ENCODE peak calls at places on chromosomes 5 and 9, in five cellular contexts. V is K562, Y is GM23338, I is H1, T is HCT116. Q is an unnamed sample.

GRCh38 chr5:105696440-105696839 is 1974.3 kb downstream of the EFNA5 start:
- DNase-seq in V (no peak), Y (no peak), I (no peak), T (no peak), Q (no peak)

GRCh38 chr5:27242258-27242626 is 203.9 kb upstream of the CDH9 start:
- DNase-seq in V (no peak), Y (no peak), I (no peak), T (no peak), Q (no peak)

GRCh38 chr9:130139251-130139650 is 33.0 kb upstream of the NCS1 start:
- DNase-seq in V (no peak), Y (no peak), I (no peak), T (no peak), Q (no peak)

GRCh38 chr9:127185931-127186781 is 63.7 kb upstream of the ANGPTL2 start:
- DNase-seq in V (no peak), Y (no peak), I (no peak), T (no peak), Q (peak)

GRCh38 chr9:27351438-27351837 is 54.5 kb upstream of the EQTN start:
- DNase-seq in V (no peak), Y (no peak), I (no peak), T (no peak), Q (no peak)

GRCh38 chr5:162786234-162786633 is 651.2 kb upstream of the CCNG1 start:
- DNase-seq in V (no peak), Y (no peak), I (no peak), T (no peak), Q (no peak)

GRCh38 chr5:83740741-83741140 is 20.1 kb upstream of the HAPLN1 start:
- DNase-seq in V (no peak), Y (no peak), I (no peak), T (no peak), Q (no peak)

GRCh38 chr9:17470015-17470414 is 108.9 kb upstream of the SH3GL2 start:
- DNase-seq in V (no peak), Y (no peak), I (no peak), T (no peak), Q (no peak)

GRCh38 chr9:130986311-130986940 is 22.5 kb upstream of the LAMC3 start:
- DNase-seq in V (no peak), Y (no peak), I (no peak), T (no peak), Q (no peak)

GRCh38 chr5:14118551-14119320 is 24.4 kb upstream of the TRIO start:
- DNase-seq in V (no peak), Y (peak), I (no peak), T (no peak), Q (no peak)

GRCh38 chr5:137329581-137329980 is 169.5 kb downstream of the SPOCK1 start:
- DNase-seq in V (no peak), Y (no peak), I (no peak), T (no peak), Q (no peak)

GRCh38 chr5:136113606-136114005 is 19.0 kb upstream of the SMAD5 start:
- DNase-seq in V (no peak), Y (no peak), I (no peak), T (no peak), Q (no peak)

GRCh38 chr5:23820764-23821471 is 313.5 kb downstream of the PRDM9 start:
- DNase-seq in V (no peak), Y (peak), I (no peak), T (no peak), Q (no peak)

GRCh38 chr9:80235752-80236151 is 664.0 kb downstream of the TLE4 start:
- DNase-seq in V (no peak), Y (no peak), I (no peak), T (no peak), Q (no peak)

GRCh38 chr9:80231847-80232246 is 660.1 kb downstream of the TLE4 start:
- DNase-seq in V (no peak), Y (no peak), I (no peak), T (no peak), Q (no peak)

GRCh38 chr9:80233102-80233843 is 661.5 kb downstream of the TLE4 start:
- DNase-seq in V (no peak), Y (no peak), I (no peak), T (no peak), Q (no peak)
- H3K4me3 ChIP-seq in V (no peak), Y (no peak), I (no peak), T (no peak), Q (no peak)

DNA sequence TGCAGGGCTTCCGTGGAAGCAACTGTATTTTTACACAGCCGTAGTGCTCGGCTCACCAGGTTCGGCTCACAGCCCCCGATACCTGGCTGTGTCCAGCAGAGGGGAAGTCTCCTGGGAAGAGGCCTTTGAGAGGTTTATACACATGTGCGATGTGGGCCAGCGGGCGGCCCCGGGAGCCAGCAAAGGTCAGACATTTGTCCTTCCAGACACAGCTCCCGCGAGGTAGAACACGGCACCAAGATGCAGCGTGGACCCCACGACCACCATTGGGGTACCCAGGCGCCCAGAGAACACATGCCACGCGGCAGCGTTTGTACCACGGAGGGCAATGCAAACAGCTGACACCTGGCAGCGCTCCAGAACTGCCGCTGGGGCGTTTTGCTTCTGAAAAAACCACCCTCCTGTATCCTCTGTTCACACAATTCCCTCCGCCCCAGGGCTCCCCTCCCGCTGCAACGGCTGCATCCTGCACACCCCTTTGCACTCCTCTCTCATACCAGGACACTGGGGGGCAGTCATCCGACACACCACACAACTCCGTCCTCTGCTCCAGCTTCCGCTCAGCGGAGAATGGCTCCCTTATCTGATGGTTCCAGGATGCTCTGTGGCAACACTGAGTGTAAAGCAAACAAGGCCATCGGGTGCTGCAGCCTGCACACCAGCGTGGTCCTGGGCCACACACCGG is 235.3 kb downstream of the SYK start:
- DNase-seq in V (peak), Y (peak), I (peak), T (peak), Q (peak)
- TF ChIP-seq POLR2AphosphoS5 in V (no peak), Y (no peak), I (no peak), T (no peak), Q (peak)

DNA sequence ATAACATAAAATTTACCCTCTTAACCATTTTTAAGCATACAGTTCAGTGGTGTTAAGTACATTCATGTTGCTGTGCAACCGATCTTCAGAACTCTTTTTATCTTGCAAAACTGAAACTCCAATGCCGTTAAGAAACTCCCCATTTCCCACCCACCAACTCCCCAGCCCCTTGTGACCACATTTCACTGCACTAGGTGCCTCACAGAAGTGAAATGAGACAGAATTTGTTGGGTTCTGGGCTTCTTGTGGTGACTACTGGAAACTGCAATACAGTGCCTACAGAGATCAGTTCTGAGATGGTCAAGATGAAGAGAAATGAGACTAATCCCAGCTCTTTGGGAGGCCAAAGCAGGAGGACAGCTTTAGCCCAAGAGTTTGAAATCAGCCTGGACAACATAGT is 202.1 kb upstream of the SLC30A5 start:
- DNase-seq in V (no peak), Y (peak), I (no peak), T (no peak), Q (no peak)
- H2AFZ ChIP-seq in V (no peak), Y (peak), I (no peak), T (no peak), Q (no peak)

GRCh38 chr9:22009563-22009867 is 410 bp upstream of the CDKN2B start:
- DNase-seq in V (no peak), Y (no peak), I (no peak), T (no peak), Q (no peak)

GRCh38 chr9:22005083-22005699 is 3.9 kb downstream of the CDKN2B start:
- DNase-seq in V (no peak), Y (peak), I (peak), T (no peak), Q (peak)

GRCh38 chr9:22008662-22009562 is at the start of gene CDKN2B:
- DNase-seq in V (no peak), Y (peak), I (peak), T (peak), Q (peak)

GRCh38 chr9:22002038-22002437 is 7.1 kb downstream of the CDKN2B start:
- DNase-seq in V (no peak), Y (no peak), I (no peak), T (no peak), Q (no peak)

DNA sequence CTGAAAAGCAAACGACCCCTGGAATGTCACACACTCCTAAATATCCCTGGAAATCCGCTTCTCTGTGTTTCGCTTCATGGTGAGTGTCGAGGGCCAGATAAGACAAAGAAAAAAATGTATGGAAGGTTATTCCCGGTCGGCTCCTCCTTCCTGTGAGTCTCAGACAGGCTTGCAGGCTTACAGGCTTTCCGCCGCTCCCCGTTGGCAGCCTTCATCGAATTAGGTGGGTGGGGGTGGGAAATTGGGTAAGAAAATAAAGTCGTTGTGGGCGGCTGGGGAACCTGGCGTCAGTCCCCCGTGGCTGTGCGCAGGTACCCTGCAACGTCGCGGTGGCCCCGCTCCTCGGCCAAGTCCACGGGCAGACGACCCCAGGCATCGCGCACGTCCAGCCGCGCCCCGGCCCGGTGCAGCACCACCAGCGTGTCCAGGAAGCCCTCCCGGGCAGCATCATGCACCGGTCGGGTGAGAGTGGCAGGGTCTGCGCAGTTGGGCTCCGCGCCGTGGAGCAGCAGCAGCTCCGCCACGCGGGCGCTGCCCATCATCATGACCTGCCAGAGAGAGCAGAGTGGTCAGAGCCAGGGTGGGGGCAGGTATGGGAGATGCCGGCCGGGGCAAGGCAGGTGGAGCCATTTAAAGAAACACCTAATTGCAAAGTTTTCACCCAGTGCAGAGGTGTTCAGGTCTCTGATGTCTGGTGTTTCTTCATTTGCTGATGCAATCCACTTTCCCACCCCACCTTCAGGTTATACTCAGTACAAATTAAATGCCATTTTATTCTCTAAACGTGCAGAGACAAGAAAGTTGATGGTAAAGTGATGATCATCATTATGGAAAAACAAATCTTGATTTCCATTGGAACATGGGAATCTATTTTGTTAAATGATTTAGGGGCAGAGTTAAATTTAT is 3.2 kb downstream of the CDKN2B start:
- DNase-seq in V (no peak), Y (peak), I (peak), T (no peak), Q (no peak)
- H3K4me3 ChIP-seq in V (no peak), Y (peak), I (peak), T (no peak), Q (no peak)

DNA sequence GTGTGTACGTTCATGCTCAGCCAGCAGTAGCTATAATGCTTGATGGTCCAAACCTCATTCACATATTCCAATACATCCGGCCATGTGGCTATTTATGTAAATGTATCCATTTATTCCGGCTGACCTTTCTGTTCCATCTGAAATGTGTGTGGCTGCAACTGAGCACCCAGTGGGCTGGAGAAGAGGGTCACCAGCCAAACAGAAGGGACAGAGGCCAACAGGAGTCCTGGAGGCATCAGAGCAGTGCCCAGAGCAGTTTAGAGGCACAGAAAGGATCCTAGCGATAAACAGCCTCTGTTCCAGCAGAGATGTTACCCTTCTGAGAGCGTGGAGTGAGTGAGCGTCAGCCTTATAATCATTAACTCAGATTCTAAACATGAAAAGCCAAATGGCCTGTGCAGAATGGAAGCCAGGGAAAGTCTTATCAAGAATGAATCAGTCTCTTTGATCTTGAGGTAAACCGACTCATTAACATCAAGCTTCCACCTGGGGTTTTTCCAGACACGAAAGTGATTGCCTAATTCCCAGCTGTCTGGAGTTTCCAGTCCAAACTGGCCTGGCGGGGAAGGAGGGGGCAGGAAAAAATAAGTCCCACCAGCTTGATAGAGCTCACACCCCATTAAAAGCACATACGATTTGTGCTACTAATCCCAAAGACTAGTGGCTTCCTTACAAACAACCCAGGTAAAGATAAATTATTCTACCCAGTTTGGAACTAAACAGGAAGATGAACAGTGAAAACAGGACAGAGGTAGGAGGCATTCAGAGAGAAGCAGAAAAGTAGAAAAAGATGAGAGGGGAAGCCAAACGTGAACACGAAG is 55.7 kb downstream of the SUSD1 start:
- DNase-seq in V (no peak), Y (no peak), I (peak), T (peak), Q (no peak)
- TF ChIP-seq POLR2AphosphoS5 in V (no peak), Y (no peak), I (no peak), T (peak), Q (no peak)

GRCh38 chr5:151295801-151296477 is 7.6 kb downstream of the SLC36A3 start:
- DNase-seq in V (no peak), Y (no peak), I (no peak), T (no peak), Q (no peak)
- H2AFZ ChIP-seq in V (no peak), Y (no peak), I (no peak), T (no peak), Q (no peak)

GRCh38 chr5:132256086-132256782 is 1.3 kb upstream of the PDLIM4 start:
- DNase-seq in V (peak), Y (no peak), I (no peak), T (no peak), Q (no peak)
- H3K4me3 ChIP-seq in V (no peak), Y (peak), I (no peak), T (no peak), Q (no peak)

DNA sequence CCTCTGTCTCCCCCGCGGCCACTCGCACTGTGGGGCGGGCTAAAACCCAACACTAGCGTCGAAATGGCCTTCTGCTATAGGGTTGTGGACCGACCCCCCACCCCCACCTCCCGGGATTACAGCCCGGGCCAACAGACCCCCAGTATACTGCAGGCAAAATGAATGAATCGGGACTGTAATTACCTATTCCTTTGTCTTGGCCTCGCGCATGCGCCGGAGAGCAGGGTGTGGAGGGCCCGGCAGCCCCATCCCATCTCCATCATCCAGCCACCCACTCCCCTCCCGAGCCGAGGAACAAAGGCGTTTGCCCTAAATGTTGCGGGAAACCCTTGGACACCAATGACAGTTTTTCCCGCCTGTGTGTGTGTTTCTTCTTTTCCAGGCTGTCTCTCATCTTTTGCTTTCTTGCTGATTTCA is 1.6 kb downstream of the BASP1 start:
- DNase-seq in V (no peak), Y (peak), I (peak), T (no peak), Q (peak)
- TF ChIP-seq POLR2AphosphoS5 in V (no peak), Y (no peak), I (no peak), T (no peak), Q (no peak)